ENCODE peak calls at places on chromosomes 2 and 18, in four cellular contexts. One of them, this sample, is unnamed.

GRCh38 chr2:95320986-95321767 is 24.0 kb downstream of the KCNIP3 start:
- DNase-seq in heart left ventricle: no peak
- DNase-seq in breast epithelium: no peak
- DNase-seq in neural progenitor cell: no peak
- DNase-seq in this sample: no peak

GRCh38 chr2:231348703-231349373 is 46.7 kb upstream of the B3GNT7 start:
- DNase-seq in heart left ventricle: no peak
- DNase-seq in breast epithelium: no peak
- DNase-seq in neural progenitor cell: no peak
- DNase-seq in this sample: no peak

GRCh38 chr2:54239427-54239826 is 16.6 kb downstream of the TSPYL6 start:
- DNase-seq in heart left ventricle: no peak
- DNase-seq in breast epithelium: no peak
- DNase-seq in neural progenitor cell: no peak
- DNase-seq in this sample: no peak

GRCh38 chr2:19346983-19347618 is 11.3 kb downstream of the OSR1 start:
- DNase-seq in heart left ventricle: no peak
- DNase-seq in breast epithelium: no peak
- DNase-seq in neural progenitor cell: no peak
- DNase-seq in this sample: no peak

GRCh38 chr2:221767106-221767878 is 195.2 kb upstream of the EPHA4 start:
- DNase-seq in heart left ventricle: no peak
- DNase-seq in breast epithelium: no peak
- DNase-seq in neural progenitor cell: no peak
- DNase-seq in this sample: no peak

GRCh38 chr2:200156140-200156858 is 150.2 kb upstream of the SPATS2L start:
- DNase-seq in heart left ventricle: no peak
- DNase-seq in breast epithelium: no peak
- DNase-seq in neural progenitor cell: no peak
- DNase-seq in this sample: peak

GRCh38 chr2:207352978-207353377 is 176.8 kb upstream of the CREB1 start:
- DNase-seq in heart left ventricle: no peak
- DNase-seq in breast epithelium: no peak
- DNase-seq in neural progenitor cell: peak
- DNase-seq in this sample: peak

GRCh38 chr2:165197346-165197745 is 6.5 kb downstream of the SCN3A start:
- DNase-seq in heart left ventricle: no peak
- DNase-seq in breast epithelium: no peak
- DNase-seq in neural progenitor cell: no peak
- DNase-seq in this sample: no peak

GRCh38 chr2:241009601-241010530 is 11.4 kb downstream of the SNED1 start:
- DNase-seq in heart left ventricle: no peak
- DNase-seq in breast epithelium: no peak
- DNase-seq in neural progenitor cell: peak
- DNase-seq in this sample: peak

GRCh38 chr2:195498176-195498575 is 158.8 kb upstream of the SLC39A10 start:
- DNase-seq in heart left ventricle: no peak
- DNase-seq in breast epithelium: no peak
- DNase-seq in neural progenitor cell: peak
- DNase-seq in this sample: peak

GRCh38 chr2:150076281-150076680 is 411.2 kb downstream of the RND3 start:
- DNase-seq in heart left ventricle: no peak
- DNase-seq in breast epithelium: no peak
- DNase-seq in neural progenitor cell: no peak
- DNase-seq in this sample: no peak

GRCh38 chr18:22637787-22638186 is 220.1 kb upstream of the CTAGE1 start:
- DNase-seq in heart left ventricle: no peak
- DNase-seq in breast epithelium: no peak
- DNase-seq in neural progenitor cell: no peak
- DNase-seq in this sample: peak

GRCh38 chr18:36207326-36207725 is 20.0 kb downstream of the MOCOS start:
- DNase-seq in heart left ventricle: no peak
- DNase-seq in breast epithelium: no peak
- DNase-seq in neural progenitor cell: no peak
- DNase-seq in this sample: no peak

GRCh38 chr2:209471037-209471436 is 47.2 kb downstream of the MAP2 start:
- DNase-seq in heart left ventricle: no peak
- DNase-seq in breast epithelium: no peak
- DNase-seq in neural progenitor cell: no peak
- DNase-seq in this sample: no peak

GRCh38 chr18:42039396-42039795 is 84.4 kb downstream of the PIK3C3 start:
- DNase-seq in heart left ventricle: no peak
- DNase-seq in breast epithelium: no peak
- DNase-seq in neural progenitor cell: no peak
- DNase-seq in this sample: no peak

GRCh38 chr2:85807756-85808155 is 54.0 kb downstream of the ATOH8 start:
- DNase-seq in heart left ventricle: no peak
- DNase-seq in breast epithelium: no peak
- DNase-seq in neural progenitor cell: no peak
- DNase-seq in this sample: no peak

GRCh38 chr2:5330961-5331360 is 361.2 kb upstream of the SOX11 start:
- DNase-seq in heart left ventricle: no peak
- DNase-seq in breast epithelium: no peak
- DNase-seq in neural progenitor cell: no peak
- DNase-seq in this sample: no peak

GRCh38 chr2:12824304-12824761 is 107.6 kb downstream of the TRIB2 start:
- DNase-seq in heart left ventricle: peak
- DNase-seq in breast epithelium: no peak
- DNase-seq in neural progenitor cell: peak
- DNase-seq in this sample: peak

GRCh38 chr18:9403795-9404564 is 69.4 kb downstream of the TWSG1 start:
- DNase-seq in heart left ventricle: no peak
- DNase-seq in breast epithelium: no peak
- DNase-seq in neural progenitor cell: peak
- DNase-seq in this sample: no peak

GRCh38 chr2:205688417-205689200 is 6.3 kb downstream of the NRP2 start:
- DNase-seq in heart left ventricle: no peak
- DNase-seq in breast epithelium: no peak
- DNase-seq in neural progenitor cell: no peak
- DNase-seq in this sample: peak
- H3K4me3 ChIP-seq in heart left ventricle: no peak
- H3K4me3 ChIP-seq in breast epithelium: no peak
- H3K4me3 ChIP-seq in neural progenitor cell: no peak
- H3K4me3 ChIP-seq in this sample: no peak

GRCh38 chr2:37287966-37288365 is 36.7 kb downstream of the PRKD3 start:
- DNase-seq in heart left ventricle: no peak
- DNase-seq in breast epithelium: no peak
- DNase-seq in neural progenitor cell: peak
- DNase-seq in this sample: no peak
- TF ChIP-seq CTCF in heart left ventricle: no peak
- TF ChIP-seq CTCF in breast epithelium: no peak
- TF ChIP-seq CTCF in neural progenitor cell: peak
- TF ChIP-seq CTCF in this sample: no peak

DNA sequence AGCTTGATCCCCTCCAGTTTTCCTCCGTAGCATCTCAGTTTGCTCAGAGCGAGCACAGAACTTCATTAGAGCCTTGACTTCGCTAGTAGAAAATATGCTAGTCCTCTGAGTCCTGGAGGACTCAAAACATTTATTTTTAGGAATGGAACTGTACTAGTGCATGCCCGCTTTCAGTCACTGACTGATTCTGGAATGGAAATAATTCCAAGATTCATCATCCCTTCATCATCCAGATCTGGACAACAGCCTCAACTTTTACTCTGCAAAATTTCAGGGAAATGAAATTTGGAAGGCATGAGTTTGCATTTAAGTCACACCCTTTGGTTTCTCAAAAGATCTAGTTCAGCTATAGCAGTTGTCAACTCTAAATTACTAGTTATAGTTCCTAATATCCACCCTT is 304.6 kb downstream of the XIRP2 start:
- DNase-seq in heart left ventricle: no peak
- DNase-seq in breast epithelium: no peak
- DNase-seq in neural progenitor cell: no peak
- DNase-seq in this sample: no peak
- H3K27ac ChIP-seq in heart left ventricle: peak
- H3K27ac ChIP-seq in breast epithelium: no peak
- H3K27ac ChIP-seq in neural progenitor cell: no peak
- H3K27ac ChIP-seq in this sample: no peak

DNA sequence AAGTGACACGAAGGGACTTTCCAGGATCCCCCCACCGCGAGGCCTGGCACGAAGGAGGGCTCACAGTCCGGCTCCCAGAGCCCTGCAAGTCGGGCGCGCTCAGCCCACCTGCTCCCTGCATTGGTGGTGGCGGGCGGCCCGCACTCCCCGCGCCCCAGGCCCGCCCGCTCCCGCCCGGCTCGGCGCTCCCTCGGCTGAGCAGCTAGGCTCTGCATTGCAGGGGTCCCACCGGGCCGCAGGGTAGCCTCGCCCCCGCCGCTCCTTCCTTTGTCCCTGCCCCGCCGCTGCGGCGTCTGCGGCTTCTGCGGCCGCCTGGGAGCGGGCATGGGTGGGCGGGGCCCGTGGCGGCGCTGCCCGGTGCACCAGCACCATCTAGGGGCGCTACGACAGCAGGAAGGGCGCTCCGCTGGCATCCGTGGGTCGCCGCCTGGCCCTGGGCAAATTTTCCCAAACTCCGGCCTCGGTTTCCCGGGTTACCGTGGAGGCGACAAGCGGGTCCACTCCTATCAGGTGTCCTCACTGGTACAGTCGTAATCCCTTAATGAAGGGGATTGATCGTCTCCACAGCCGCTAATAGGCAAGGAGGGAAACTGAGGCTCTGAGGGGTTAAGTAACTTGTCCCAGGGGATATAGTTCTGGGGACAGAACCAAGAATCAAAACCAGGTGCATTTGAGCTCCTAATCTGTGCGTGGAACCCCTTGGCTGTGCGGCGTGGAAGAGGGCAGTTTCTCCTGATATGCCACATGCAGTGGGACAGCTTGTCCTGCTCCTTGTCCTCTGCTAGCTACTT is 157.4 kb downstream of the CYRIA start:
- DNase-seq in heart left ventricle: peak
- DNase-seq in breast epithelium: no peak
- DNase-seq in neural progenitor cell: peak
- DNase-seq in this sample: peak
- H3K4me3 ChIP-seq in heart left ventricle: peak
- H3K4me3 ChIP-seq in breast epithelium: peak
- H3K4me3 ChIP-seq in neural progenitor cell: peak
- H3K4me3 ChIP-seq in this sample: no peak

GRCh38 chr2:15974565-15975260 is 34.4 kb downstream of the MYCN start:
- DNase-seq in heart left ventricle: no peak
- DNase-seq in breast epithelium: no peak
- DNase-seq in neural progenitor cell: no peak
- DNase-seq in this sample: no peak
- TF ChIP-seq CTCF in heart left ventricle: no peak
- TF ChIP-seq CTCF in breast epithelium: no peak
- TF ChIP-seq CTCF in neural progenitor cell: no peak
- TF ChIP-seq CTCF in this sample: no peak

DNA sequence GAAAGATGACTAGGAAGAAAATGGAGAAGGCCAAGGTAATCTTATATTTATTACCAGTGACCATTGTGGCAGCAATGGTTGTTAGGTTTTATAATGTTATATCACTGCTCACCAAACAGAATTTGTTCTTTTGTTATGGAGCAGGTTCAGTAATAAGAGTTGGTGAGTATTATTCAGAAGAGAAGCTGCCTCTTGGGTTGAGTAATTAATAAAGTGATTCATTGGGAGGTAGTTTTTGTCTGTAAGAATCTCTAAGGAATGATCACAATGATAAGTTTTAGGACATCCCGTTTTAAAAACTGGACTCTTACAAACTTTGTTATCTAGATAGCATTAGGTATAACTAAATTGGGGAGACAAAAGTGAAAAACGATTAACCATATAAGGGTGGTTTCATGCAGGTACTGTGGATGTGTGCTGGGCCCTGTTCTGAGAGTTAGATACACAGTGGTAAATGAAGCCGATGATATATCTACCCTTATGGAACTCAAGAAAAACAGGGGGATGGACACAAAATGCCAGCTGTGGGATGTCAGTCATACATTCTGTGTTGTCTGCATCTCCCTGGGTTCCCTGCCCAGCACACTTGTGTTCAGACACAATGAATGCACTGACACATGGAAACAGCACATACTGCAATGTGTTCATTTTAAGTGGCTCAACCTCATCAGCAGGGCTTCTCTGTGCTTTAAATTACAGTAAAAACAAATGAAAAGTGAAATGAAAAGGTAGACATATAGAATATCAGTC is 7.5 kb downstream of the MAP4K4 start:
- DNase-seq in heart left ventricle: no peak
- DNase-seq in breast epithelium: no peak
- DNase-seq in neural progenitor cell: no peak
- DNase-seq in this sample: no peak
- H3K27ac ChIP-seq in heart left ventricle: peak
- H3K27ac ChIP-seq in breast epithelium: peak
- H3K27ac ChIP-seq in neural progenitor cell: no peak
- H3K27ac ChIP-seq in this sample: no peak

DNA sequence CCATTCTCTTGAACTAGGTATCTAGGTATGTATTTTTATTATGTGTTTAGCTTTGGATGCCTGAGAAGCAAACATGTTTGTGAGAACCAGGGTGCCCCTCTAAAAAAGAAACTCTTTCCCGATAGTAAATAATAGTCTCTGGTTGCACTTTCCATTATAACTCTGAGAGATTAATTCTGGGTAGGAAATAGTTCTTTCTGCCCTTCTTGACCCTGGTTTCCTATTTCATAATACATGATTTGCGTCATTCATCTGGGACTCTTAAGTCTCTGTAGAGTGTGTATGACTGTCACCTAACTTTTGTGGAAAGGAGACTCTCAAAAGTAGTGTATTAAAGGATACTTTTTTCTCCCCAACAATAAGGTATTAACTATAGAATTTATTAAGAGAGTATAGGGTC is 31.5 kb downstream of the ACSL3 start:
- DNase-seq in heart left ventricle: no peak
- DNase-seq in breast epithelium: no peak
- DNase-seq in neural progenitor cell: no peak
- DNase-seq in this sample: no peak
- H3K4me3 ChIP-seq in heart left ventricle: no peak
- H3K4me3 ChIP-seq in breast epithelium: no peak
- H3K4me3 ChIP-seq in neural progenitor cell: no peak
- H3K4me3 ChIP-seq in this sample: no peak

This sample was measured in adrenal gland.